ENCODE peak calls at places on chromosomes 5 and 9, in nine cellular contexts. I, G, N, M, D, P, O, H and V are unnamed samples.

GRCh38 chr5:124621279-124621678 is 125.2 kb downstream of the ZNF608 start:
- DNase-seq in D (no peak), N (no peak), M (no peak), H (no peak), I (no peak), G (no peak), P (no peak), O (no peak), V (no peak)

GRCh38 chr9:35798658-35799366 is 7.4 kb downstream of the NPR2 start:
- DNase-seq in D (no peak), G (no peak), I (no peak), M (no peak), H (peak), O (peak), P (no peak), N (peak), V (peak)

GRCh38 chr5:169064093-169064492 is 236.8 kb downstream of the SLIT3 start:
- DNase-seq in I (no peak), D (no peak), G (no peak), O (no peak), H (no peak), P (no peak), M (no peak), N (no peak), V (no peak)

GRCh38 chr9:137096785-137097546 is 10.2 kb downstream of the MAN1B1 start:
- DNase-seq in P (no peak), N (no peak), H (no peak), M (no peak), O (no peak), D (no peak), I (no peak), G (no peak), V (no peak)

GRCh38 chr9:129694265-129694664 is 28.8 kb downstream of the PRRX2 start:
- DNase-seq in G (no peak), N (no peak), O (no peak), D (no peak), H (no peak), I (no peak), P (no peak), M (no peak), V (no peak)

GRCh38 chr5:140996055-140996454 is 29.8 kb downstream of the PCDHAC2 start:
- DNase-seq in D (no peak), I (no peak), N (no peak), G (no peak), H (no peak), O (no peak), M (no peak), P (no peak), V (no peak)

GRCh38 chr9:121288874-121289553 is 21.1 kb downstream of the GSN start:
- DNase-seq in M (peak), D (no peak), H (peak), N (no peak), P (no peak), I (peak), G (peak), O (peak), V (peak)

GRCh38 chr5:54645888-54646284 is 128.3 kb downstream of the SNX18 start:
- DNase-seq in H (no peak), O (no peak), N (no peak), D (no peak), P (no peak), I (no peak), G (no peak), M (no peak), V (no peak)

GRCh38 chr5:72363146-72363802 is 43.1 kb downstream of the PTCD2 start:
- DNase-seq in M (no peak), G (no peak), O (no peak), D (no peak), I (no peak), H (no peak), N (peak), P (no peak), V (no peak)

GRCh38 chr9:26169684-26170083 is 491.4 kb upstream of the TUSC1 start:
- DNase-seq in D (no peak), M (no peak), G (no peak), N (no peak), O (no peak), H (no peak), I (no peak), P (no peak), V (no peak)

GRCh38 chr5:116528519-116529234 is 45.9 kb downstream of the SEMA6A start:
- DNase-seq in I (no peak), M (no peak), N (no peak), P (no peak), D (no peak), G (no peak), H (no peak), O (no peak), V (no peak)

GRCh38 chr5:145971108-145971507 is 34.7 kb downstream of the SH3RF2 start:
- DNase-seq in D (no peak), I (no peak), N (no peak), H (no peak), M (no peak), P (no peak), O (no peak), G (no peak), V (no peak)

GRCh38 chr9:98887918-98888510 is 55.7 kb upstream of the COL15A1 start:
- DNase-seq in O (no peak), N (no peak), G (no peak), I (no peak), P (no peak), M (no peak), D (no peak), H (no peak), V (no peak)

GRCh38 chr9:73146113-73146815 is 5.4 kb upstream of the ANXA1 start:
- DNase-seq in P (no peak), N (no peak), M (no peak), I (no peak), O (no peak), G (no peak), D (no peak), H (no peak), V (no peak)

GRCh38 chr9:124880501-124880900 is 18.6 kb downstream of the ARPC5L start:
- DNase-seq in D (no peak), I (no peak), N (no peak), G (peak), M (no peak), H (no peak), O (no peak), P (no peak), V (no peak)

GRCh38 chr5:100634937-100635336 is 99.8 kb downstream of the FAM174A start:
- DNase-seq in D (no peak), I (no peak), O (no peak), H (no peak), M (no peak), G (no peak), N (no peak), P (no peak), V (no peak)

GRCh38 chr9:127004946-127005769 is 90.6 kb downstream of the RALGPS1 start:
- DNase-seq in M (no peak), N (no peak), P (no peak), H (no peak), D (peak), G (no peak), I (no peak), O (no peak), V (no peak)

GRCh38 chr5:43294226-43294625 is 19.0 kb downstream of the HMGCS1 start:
- DNase-seq in I (no peak), G (no peak), H (no peak), M (no peak), P (no peak), N (no peak), D (no peak), O (no peak), V (no peak)

GRCh38 chr5:34682926-34683623 is 26.9 kb downstream of the RAI14 start:
- DNase-seq in G (no peak), N (no peak), H (no peak), D (no peak), M (peak), P (no peak), I (no peak), O (no peak), V (no peak)

GRCh38 chr5:55071413-55071812 is 31.0 kb upstream of the GZMA start:
- DNase-seq in D (no peak), O (no peak), P (no peak), G (no peak), M (no peak), H (no peak), I (no peak), N (no peak), V (no peak)

GRCh38 chr9:134939080-134939733 is 21.5 kb upstream of the FCN1 start:
- DNase-seq in G (no peak), O (no peak), H (no peak), I (no peak), D (no peak), M (no peak), P (no peak), N (no peak), V (no peak)

GRCh38 chr9:89387970-89388867 is 69.9 kb downstream of the SECISBP2 start:
- DNase-seq in I (peak), G (peak), H (no peak), N (peak), D (no peak), O (peak), P (peak), M (no peak), V (peak)

GRCh38 chr5:181221792-181222629 is 1.1 kb upstream of the TRIM41 start:
- DNase-seq in G (peak), O (peak), I (peak), D (peak), P (no peak), H (peak), M (peak), N (peak), V (peak)

GRCh38 chr5:108472237-108472636 is 90.3 kb upstream of the FBXL17 start:
- DNase-seq in I (no peak), H (no peak), O (no peak), M (no peak), P (no peak), N (peak), G (no peak), D (no peak), V (no peak)

GRCh38 chr5:121171834-121172233 is 679.8 kb upstream of the FTMT start:
- DNase-seq in D (no peak), N (peak), H (no peak), O (no peak), P (no peak), G (no peak), M (no peak), I (no peak), V (no peak)

GRCh38 chr5:139851558-139851957 is 56.0 kb downstream of the PSD2 start:
- DNase-seq in H (no peak), D (no peak), N (no peak), O (no peak), I (no peak), M (no peak), G (no peak), P (no peak), V (no peak)

DNA sequence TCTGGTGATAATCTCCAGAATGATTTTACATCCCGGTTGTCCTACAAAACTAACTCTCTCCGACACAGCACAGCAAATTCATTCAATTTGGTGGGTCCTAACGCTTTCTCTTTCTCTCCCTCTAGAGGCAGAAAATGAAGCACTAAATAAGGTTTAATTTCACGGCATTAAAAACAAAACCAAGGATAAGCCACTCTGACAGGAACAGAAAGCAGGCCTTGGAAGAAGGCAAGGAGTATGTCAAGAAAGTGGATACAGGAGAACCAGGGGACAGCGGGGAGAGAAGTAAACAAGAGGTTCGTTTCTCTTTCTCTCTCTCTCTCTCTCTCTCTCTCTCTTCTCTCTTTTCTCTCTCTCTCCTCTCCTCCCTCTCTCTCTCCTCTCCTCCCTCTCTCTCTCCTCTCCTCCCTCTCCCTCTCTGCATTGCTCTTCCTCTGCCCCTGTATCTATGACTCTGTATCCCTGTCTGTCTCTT is 49.8 kb downstream of the EBF1 start:
- DNase-seq in M (no peak), I (no peak), P (no peak), H (no peak), G (no peak), N (peak), D (no peak), O (no peak), V (no peak)
- H3K4me3 ChIP-seq in M (no peak), I (peak), P (no peak), H (peak), G (peak), N (no peak), D (no peak), O (no peak), V (peak)

GRCh38 chr5:172417983-172418630 is 36.2 kb downstream of the SH3PXD2B start:
- DNase-seq in H (peak), N (peak), D (no peak), P (peak), M (peak), O (peak), G (peak), I (peak), V (peak)
- H3K4me3 ChIP-seq in H (no peak), N (no peak), D (no peak), P (no peak), M (no peak), O (no peak), G (no peak), I (no peak), V (no peak)

GRCh38 chr9:38227656-38228055 is 158.6 kb upstream of the SHB start:
- DNase-seq in H (no peak), G (no peak), D (peak), I (no peak), N (no peak), O (peak), M (no peak), P (peak), V (no peak)
- H3K4me3 ChIP-seq in H (no peak), G (no peak), D (peak), I (no peak), N (no peak), O (no peak), M (no peak), P (no peak), V (no peak)

DNA sequence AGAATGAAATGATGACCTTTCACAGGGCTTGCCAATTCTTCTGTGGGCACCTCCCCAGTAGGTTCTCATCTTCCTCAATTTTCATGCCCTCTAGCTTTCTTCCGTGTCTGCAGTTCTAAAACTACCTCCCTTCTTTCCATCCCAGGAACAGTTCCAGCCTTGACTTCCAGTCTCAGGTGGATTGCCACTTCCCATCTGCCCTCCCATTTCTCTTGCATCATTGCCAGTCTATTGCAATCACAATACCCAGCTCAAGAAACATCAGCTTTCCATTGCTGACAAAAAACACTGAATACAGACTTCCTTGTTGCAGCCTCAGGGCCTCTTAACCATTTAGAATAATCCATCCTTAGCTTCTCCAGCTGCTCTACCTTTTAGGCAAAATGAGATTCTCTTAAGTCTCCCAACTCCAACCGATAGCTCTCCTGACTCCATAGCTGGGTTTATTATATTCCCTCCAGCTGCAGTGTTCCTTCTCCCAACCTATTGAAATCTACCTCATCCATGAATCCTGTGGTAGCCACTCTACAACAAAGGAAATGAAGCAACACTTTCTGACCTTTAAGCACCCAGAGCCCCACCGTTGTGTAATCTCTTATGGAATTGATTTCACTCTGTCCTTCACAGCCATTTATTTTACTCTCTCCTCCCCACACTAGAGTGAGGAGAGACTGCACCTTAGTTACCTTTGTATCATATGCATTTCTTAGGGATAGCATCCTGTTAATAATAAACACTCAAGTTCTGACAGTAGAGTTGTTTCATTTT is 75.6 kb upstream of the PCA3 start:
- DNase-seq in N (peak), G (no peak), I (no peak), H (no peak), P (no peak), D (no peak), O (peak), M (no peak), V (no peak)
- H3K4me3 ChIP-seq in N (no peak), G (no peak), I (no peak), H (no peak), P (no peak), D (no peak), O (no peak), M (no peak), V (no peak)

GRCh38 chr5:74328221-74328630 is 312.3 kb downstream of the ENC1 start:
- DNase-seq in H (no peak), P (no peak), I (no peak), N (no peak), M (no peak), D (no peak), O (no peak), G (no peak), V (no peak)
- H3K4me3 ChIP-seq in H (no peak), P (no peak), I (no peak), N (no peak), M (no peak), D (no peak), O (no peak), G (no peak), V (no peak)

DNA sequence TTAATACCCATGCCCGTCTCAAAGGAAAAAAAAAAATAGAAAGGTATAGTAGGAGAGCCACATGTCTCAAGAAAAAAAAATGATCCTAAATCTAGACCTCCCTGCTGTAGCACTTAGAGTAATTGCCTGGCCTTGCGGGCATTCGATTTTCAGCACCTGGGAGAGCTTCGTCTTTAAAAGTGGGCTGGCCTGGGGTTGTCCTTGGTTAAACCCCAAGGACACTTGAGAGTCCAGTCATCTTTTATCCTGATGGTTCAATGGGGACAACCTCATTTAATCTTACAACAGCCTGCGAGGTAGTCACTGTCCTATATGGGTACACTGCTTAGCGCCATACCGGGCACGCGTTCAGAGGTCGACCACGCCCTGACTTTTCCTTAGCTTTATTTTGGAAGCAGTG is 60.1 kb downstream of the MAT2B start:
- DNase-seq in O (no peak), P (no peak), H (no peak), N (no peak), D (no peak), I (no peak), G (no peak), M (no peak), V (no peak)
- H3K4me3 ChIP-seq in O (no peak), P (peak), H (peak), N (peak), D (peak), I (peak), G (peak), M (peak), V (peak)

GRCh38 chr5:98309785-98310566 is 463.5 kb upstream of the RGMB start:
- DNase-seq in O (peak), G (no peak), I (no peak), H (peak), D (no peak), M (peak), P (no peak), N (peak), V (no peak)
- H3K4me3 ChIP-seq in O (no peak), G (no peak), I (no peak), H (peak), D (no peak), M (no peak), P (no peak), N (peak), V (no peak)

DNA sequence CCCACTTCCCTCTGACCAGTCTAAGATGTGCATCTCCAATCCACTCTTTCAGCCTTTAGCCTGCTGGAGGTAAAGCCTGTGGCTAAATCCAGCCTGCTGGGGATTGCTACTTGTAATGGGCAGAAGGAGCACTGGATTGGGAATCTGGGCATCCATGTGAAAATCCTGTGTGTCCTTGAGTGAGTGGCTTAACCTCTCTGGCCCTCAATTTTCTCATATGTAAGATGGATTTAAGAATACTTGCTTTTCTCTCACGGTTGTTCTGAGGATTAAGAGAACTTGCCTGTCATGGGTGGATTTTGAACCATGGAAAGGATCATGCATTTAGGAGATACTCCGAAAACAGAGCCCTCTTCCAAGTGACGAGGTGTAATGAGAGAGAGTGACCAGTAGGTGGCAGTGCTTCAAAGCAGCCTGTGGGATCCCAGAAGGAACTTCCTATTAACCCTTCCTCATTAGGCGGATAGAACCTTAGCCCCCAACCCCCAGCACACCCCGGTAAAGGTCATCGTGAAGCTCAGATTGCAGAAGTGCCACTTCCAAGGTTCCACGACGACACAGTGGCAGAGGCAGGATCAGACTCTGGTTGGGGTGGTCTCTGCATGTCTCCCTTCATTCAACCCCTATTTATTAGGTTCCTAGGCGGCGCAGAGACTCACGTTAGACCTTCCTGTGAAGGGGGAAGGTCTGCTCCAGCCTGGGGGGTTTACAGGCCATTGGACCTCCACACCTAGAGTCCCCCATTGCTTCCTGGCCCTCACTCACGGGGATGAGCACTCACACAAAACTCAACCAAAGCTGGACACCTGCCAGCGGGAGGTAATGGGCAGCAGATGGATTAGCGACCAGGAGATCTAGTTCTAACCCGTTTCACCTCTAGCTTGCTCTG is 68.7 kb upstream of the ZNF618 start:
- DNase-seq in O (peak), I (no peak), M (peak), G (no peak), H (no peak), D (no peak), P (no peak), N (peak), V (no peak)
- H3K4me3 ChIP-seq in O (no peak), I (peak), M (peak), G (peak), H (no peak), D (no peak), P (no peak), N (peak), V (no peak)